ENCODE peak calls at places on chromosome 19, in five cellular contexts. One of them, this sample, is unnamed.

GRCh38 chr19:31127132-31127967 is 221.9 kb downstream of the TSHZ3 start:
- DNase-seq in heart left ventricle: no peak
- DNase-seq in endothelial cell: no peak
- DNase-seq in AG09319: peak; percentile 68
- DNase-seq in mesothelial cell of epicardium: no peak
- DNase-seq in this sample: no peak

GRCh38 chr19:16025108-16026101 is 50.9 kb upstream of the TPM4 start:
- DNase-seq in heart left ventricle: no peak
- DNase-seq in endothelial cell: peak; percentile 15
- DNase-seq in AG09319: peak; percentile 19
- DNase-seq in mesothelial cell of epicardium: no peak
- DNase-seq in this sample: peak; percentile 55

GRCh38 chr19:29326351-29326750 is 113.4 kb upstream of the UQCRFS1 start:
- DNase-seq in heart left ventricle: no peak
- DNase-seq in endothelial cell: no peak
- DNase-seq in AG09319: no peak
- DNase-seq in mesothelial cell of epicardium: no peak
- DNase-seq in this sample: no peak

GRCh38 chr19:48681127-48681470 is 8.3 kb upstream of the NTN5 start:
- DNase-seq in heart left ventricle: no peak
- DNase-seq in endothelial cell: no peak
- DNase-seq in AG09319: no peak
- DNase-seq in mesothelial cell of epicardium: no peak
- DNase-seq in this sample: peak; percentile 64

GRCh38 chr19:35868172-35868822 is at the start of gene APLP1:
- DNase-seq in heart left ventricle: peak; percentile 74
- DNase-seq in endothelial cell: peak; percentile 65
- DNase-seq in AG09319: no peak
- DNase-seq in mesothelial cell of epicardium: peak; percentile 74
- DNase-seq in this sample: peak; percentile 83

GRCh38 chr19:4051175-4052101 is 15.3 kb downstream of the ZBTB7A start:
- DNase-seq in heart left ventricle: no peak
- DNase-seq in endothelial cell: no peak
- DNase-seq in AG09319: no peak
- DNase-seq in mesothelial cell of epicardium: no peak
- DNase-seq in this sample: no peak

GRCh38 chr19:30752876-30753275 is 380.7 kb downstream of the ZNF536 start:
- DNase-seq in heart left ventricle: no peak
- DNase-seq in endothelial cell: no peak
- DNase-seq in AG09319: no peak
- DNase-seq in mesothelial cell of epicardium: no peak
- DNase-seq in this sample: no peak

GRCh38 chr19:4694211-4694987 is 24.3 kb upstream of the MYDGF start:
- DNase-seq in heart left ventricle: peak; percentile 73
- DNase-seq in endothelial cell: no peak
- DNase-seq in AG09319: peak; percentile 39
- DNase-seq in mesothelial cell of epicardium: no peak
- DNase-seq in this sample: no peak

GRCh38 chr19:31438401-31439269 is 89.4 kb upstream of the TSHZ3 start:
- DNase-seq in heart left ventricle: no peak
- DNase-seq in endothelial cell: no peak
- DNase-seq in AG09319: no peak
- DNase-seq in mesothelial cell of epicardium: no peak
- DNase-seq in this sample: no peak

GRCh38 chr19:11264452-11265176 is 2.3 kb upstream of the DOCK6 start:
- DNase-seq in heart left ventricle: peak; percentile 70
- DNase-seq in endothelial cell: peak; percentile 62
- DNase-seq in AG09319: no peak
- DNase-seq in mesothelial cell of epicardium: no peak
- DNase-seq in this sample: peak; percentile 61

GRCh38 chr19:51688665-51689571 is 4.2 kb upstream of the SPACA6 start:
- DNase-seq in heart left ventricle: peak; percentile 96
- DNase-seq in endothelial cell: peak; percentile 79
- DNase-seq in AG09319: peak; percentile 97
- DNase-seq in mesothelial cell of epicardium: peak; percentile 96
- DNase-seq in this sample: no peak

GRCh38 chr19:55693336-55693974 is 18.4 kb downstream of the EPN1 start:
- DNase-seq in heart left ventricle: peak; percentile 3
- DNase-seq in endothelial cell: no peak
- DNase-seq in AG09319: no peak
- DNase-seq in mesothelial cell of epicardium: no peak
- DNase-seq in this sample: peak; percentile 40

GRCh38 chr19:28426902-28427232 is 786.1 kb downstream of the UQCRFS1 start:
- DNase-seq in heart left ventricle: no peak
- DNase-seq in endothelial cell: no peak
- DNase-seq in AG09319: no peak
- DNase-seq in mesothelial cell of epicardium: no peak
- DNase-seq in this sample: no peak

GRCh38 chr19:55601127-55601526 is 1.0 kb downstream of the ZNF524 start:
- DNase-seq in heart left ventricle: no peak
- DNase-seq in endothelial cell: no peak
- DNase-seq in AG09319: no peak
- DNase-seq in mesothelial cell of epicardium: no peak
- DNase-seq in this sample: no peak

GRCh38 chr19:15850385-15850784 is 34.9 kb upstream of the OR10H1 start:
- DNase-seq in heart left ventricle: no peak
- DNase-seq in endothelial cell: no peak
- DNase-seq in AG09319: no peak
- DNase-seq in mesothelial cell of epicardium: no peak
- DNase-seq in this sample: no peak

GRCh38 chr19:35013047-35013819 is 13.1 kb downstream of the GRAMD1A start:
- DNase-seq in heart left ventricle: peak; percentile 78
- DNase-seq in endothelial cell: peak; percentile 80
- DNase-seq in AG09319: no peak
- DNase-seq in mesothelial cell of epicardium: peak; percentile 90
- DNase-seq in this sample: peak; percentile 92

GRCh38 chr19:57406516-57407123 is 4.3 kb upstream of the ZNF17 start:
- DNase-seq in heart left ventricle: peak; percentile 68
- DNase-seq in endothelial cell: peak; percentile 81
- DNase-seq in AG09319: no peak
- DNase-seq in mesothelial cell of epicardium: peak; percentile 70
- DNase-seq in this sample: peak; percentile 79

GRCh38 chr19:58044391-58044790 is 10.6 kb downstream of the ZSCAN1 start:
- DNase-seq in heart left ventricle: no peak
- DNase-seq in endothelial cell: no peak
- DNase-seq in AG09319: no peak
- DNase-seq in mesothelial cell of epicardium: no peak
- DNase-seq in this sample: no peak

GRCh38 chr19:35958660-35959039 is 22.5 kb downstream of the LRFN3 start:
- DNase-seq in heart left ventricle: peak; percentile 15
- DNase-seq in endothelial cell: no peak
- DNase-seq in AG09319: no peak
- DNase-seq in mesothelial cell of epicardium: no peak
- DNase-seq in this sample: no peak

GRCh38 chr19:11130824-11131455 is 24.6 kb downstream of the SPC24 start:
- DNase-seq in heart left ventricle: peak; percentile 83
- DNase-seq in endothelial cell: peak; percentile 86
- DNase-seq in AG09319: no peak
- DNase-seq in mesothelial cell of epicardium: peak; percentile 76
- DNase-seq in this sample: peak; percentile 88

GRCh38 chr19:13117772-13118423 is at the start of gene NACC1:
- DNase-seq in heart left ventricle: peak; percentile 93
- DNase-seq in endothelial cell: peak; percentile 94
- DNase-seq in AG09319: peak; percentile 57
- DNase-seq in mesothelial cell of epicardium: peak; percentile 89
- DNase-seq in this sample: peak; percentile 99

GRCh38 chr19:15448778-15449619 is 757 bp downstream of the WIZ start:
- DNase-seq in heart left ventricle: no peak
- DNase-seq in endothelial cell: no peak
- DNase-seq in AG09319: no peak
- DNase-seq in mesothelial cell of epicardium: no peak
- DNase-seq in this sample: peak; percentile 69

GRCh38 chr19:42850981-42851717 is 28.4 kb downstream of the PSG1 start:
- DNase-seq in heart left ventricle: peak; percentile 59
- DNase-seq in endothelial cell: no peak
- DNase-seq in AG09319: peak; percentile 90
- DNase-seq in mesothelial cell of epicardium: no peak
- DNase-seq in this sample: no peak

GRCh38 chr19:6718741-6719539 is 1.5 kb downstream of the C3 start:
- DNase-seq in heart left ventricle: no peak
- DNase-seq in endothelial cell: no peak
- DNase-seq in AG09319: no peak
- DNase-seq in mesothelial cell of epicardium: no peak
- DNase-seq in this sample: peak; percentile 71

GRCh38 chr19:3670796-3671679 is 29.2 kb downstream of the PIP5K1C start:
- DNase-seq in heart left ventricle: peak; percentile 90
- DNase-seq in endothelial cell: no peak
- DNase-seq in AG09319: peak; percentile 34
- DNase-seq in mesothelial cell of epicardium: no peak
- DNase-seq in this sample: peak; percentile 92

GRCh38 chr19:32437096-32437495 is 31.5 kb downstream of the DPY19L3 start:
- DNase-seq in heart left ventricle: no peak
- DNase-seq in endothelial cell: no peak
- DNase-seq in AG09319: no peak
- DNase-seq in mesothelial cell of epicardium: no peak
- DNase-seq in this sample: no peak

GRCh38 chr19:13099073-13099999 is 3.3 kb downstream of the LYL1 start:
- DNase-seq in heart left ventricle: peak; percentile 89
- DNase-seq in endothelial cell: peak; percentile 61
- DNase-seq in AG09319: no peak
- DNase-seq in mesothelial cell of epicardium: no peak
- DNase-seq in this sample: peak; percentile 86

GRCh38 chr19:16208847-16209246 is 11.1 kb downstream of the AP1M1 start:
- DNase-seq in heart left ventricle: no peak
- DNase-seq in endothelial cell: no peak
- DNase-seq in AG09319: no peak
- DNase-seq in mesothelial cell of epicardium: no peak
- DNase-seq in this sample: no peak

GRCh38 chr19:45306522-45307027 is 16.1 kb downstream of the CKM start:
- DNase-seq in heart left ventricle: no peak
- DNase-seq in endothelial cell: no peak
- DNase-seq in AG09319: no peak
- DNase-seq in mesothelial cell of epicardium: peak; percentile 51
- DNase-seq in this sample: no peak

GRCh38 chr19:28486934-28487333 is 726.0 kb downstream of the UQCRFS1 start:
- DNase-seq in heart left ventricle: no peak
- DNase-seq in endothelial cell: no peak
- DNase-seq in AG09319: no peak
- DNase-seq in mesothelial cell of epicardium: no peak
- DNase-seq in this sample: no peak

GRCh38 chr19:35459414-35460082 is 11.5 kb downstream of the FFAR2 start:
- DNase-seq in heart left ventricle: peak; percentile 71
- DNase-seq in endothelial cell: no peak
- DNase-seq in AG09319: no peak
- DNase-seq in mesothelial cell of epicardium: no peak
- DNase-seq in this sample: no peak

GRCh38 chr19:34367424-34367957 is 2.5 kb downstream of the GPI start:
- DNase-seq in heart left ventricle: no peak
- DNase-seq in endothelial cell: no peak
- DNase-seq in AG09319: no peak
- DNase-seq in mesothelial cell of epicardium: no peak
- DNase-seq in this sample: no peak

GRCh38 chr19:34171539-34171876 is 796 bp upstream of the LSM14A start:
- DNase-seq in heart left ventricle: no peak
- DNase-seq in endothelial cell: no peak
- DNase-seq in AG09319: no peak
- DNase-seq in mesothelial cell of epicardium: no peak
- DNase-seq in this sample: peak; percentile 70

GRCh38 chr19:41263850-41264580 is at the start of gene HNRNPUL1:
- DNase-seq in heart left ventricle: peak; percentile 99
- DNase-seq in endothelial cell: peak; percentile 99
- DNase-seq in AG09319: peak; percentile 100
- DNase-seq in mesothelial cell of epicardium: peak; percentile 100
- DNase-seq in this sample: peak; percentile 99
- TF ChIP-seq CTCF in heart left ventricle: no peak
- TF ChIP-seq CTCF in endothelial cell: no peak
- TF ChIP-seq CTCF in AG09319: peak; percentile 28
- TF ChIP-seq CTCF in mesothelial cell of epicardium: peak; percentile 41
- TF ChIP-seq CTCF in this sample: peak; percentile 24

GRCh38 chr19:7737215-7737614 is 5.3 kb upstream of the CLEC4G start:
- DNase-seq in heart left ventricle: no peak
- DNase-seq in endothelial cell: no peak
- DNase-seq in AG09319: no peak
- DNase-seq in mesothelial cell of epicardium: no peak
- DNase-seq in this sample: no peak
- TF ChIP-seq CTCF in heart left ventricle: no peak
- TF ChIP-seq CTCF in endothelial cell: no peak
- TF ChIP-seq CTCF in AG09319: no peak
- TF ChIP-seq CTCF in mesothelial cell of epicardium: no peak
- TF ChIP-seq CTCF in this sample: no peak

DNA sequence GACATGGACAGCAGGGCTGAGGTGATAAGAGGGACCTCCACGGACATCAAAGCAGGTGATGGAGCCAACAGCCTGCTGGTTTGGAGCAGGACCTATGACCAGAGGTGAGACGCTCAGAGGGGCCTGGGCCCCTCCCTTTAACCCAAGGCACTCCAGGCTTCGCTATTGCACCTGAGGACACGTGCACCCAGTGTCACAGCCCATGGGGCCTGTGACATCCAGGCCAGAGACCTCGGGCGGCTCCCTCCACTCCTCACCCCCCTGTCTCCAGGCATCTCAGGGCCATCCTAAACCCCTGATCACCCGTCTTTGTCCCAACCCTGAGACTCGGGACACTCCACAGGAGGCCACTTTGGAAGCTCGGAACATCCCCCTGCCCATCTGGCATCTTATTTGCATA is 12.9 kb downstream of the ADGRE5 start:
- DNase-seq in heart left ventricle: no peak
- DNase-seq in endothelial cell: no peak
- DNase-seq in AG09319: no peak
- DNase-seq in mesothelial cell of epicardium: no peak
- DNase-seq in this sample: no peak
- TF ChIP-seq CTCF in heart left ventricle: no peak
- TF ChIP-seq CTCF in endothelial cell: no peak
- TF ChIP-seq CTCF in AG09319: no peak
- TF ChIP-seq CTCF in mesothelial cell of epicardium: no peak
- TF ChIP-seq CTCF in this sample: no peak

GRCh38 chr19:47226426-47227346 is 4.3 kb downstream of the BBC3 start:
- DNase-seq in heart left ventricle: peak; percentile 94
- DNase-seq in endothelial cell: peak; percentile 53
- DNase-seq in AG09319: peak; percentile 67
- DNase-seq in mesothelial cell of epicardium: no peak
- DNase-seq in this sample: peak; percentile 78

GRCh38 chr19:47228168-47228936 is 2.6 kb downstream of the BBC3 start:
- DNase-seq in heart left ventricle: peak; percentile 55
- DNase-seq in endothelial cell: no peak
- DNase-seq in AG09319: no peak
- DNase-seq in mesothelial cell of epicardium: peak; percentile 50
- DNase-seq in this sample: peak; percentile 62

GRCh38 chr19:47227347-47228167 is 3.4 kb downstream of the BBC3 start:
- DNase-seq in heart left ventricle: peak; percentile 96
- DNase-seq in endothelial cell: peak; percentile 86
- DNase-seq in AG09319: peak; percentile 93
- DNase-seq in mesothelial cell of epicardium: peak; percentile 67
- DNase-seq in this sample: peak; percentile 86

GRCh38 chr19:47228937-47229673 is 1.9 kb downstream of the BBC3 start:
- DNase-seq in heart left ventricle: no peak
- DNase-seq in endothelial cell: no peak
- DNase-seq in AG09319: no peak
- DNase-seq in mesothelial cell of epicardium: no peak
- DNase-seq in this sample: no peak

GRCh38 chr19:47225746-47226425 is 5.1 kb downstream of the BBC3 start:
- DNase-seq in heart left ventricle: peak; percentile 89
- DNase-seq in endothelial cell: peak; percentile 89
- DNase-seq in AG09319: peak; percentile 78
- DNase-seq in mesothelial cell of epicardium: peak; percentile 92
- DNase-seq in this sample: peak; percentile 97
- TF ChIP-seq CTCF in heart left ventricle: no peak
- TF ChIP-seq CTCF in endothelial cell: peak; percentile 48
- TF ChIP-seq CTCF in AG09319: peak; percentile 1
- TF ChIP-seq CTCF in mesothelial cell of epicardium: peak; percentile 28
- TF ChIP-seq CTCF in this sample: no peak

GRCh38 chr19:18634612-18635290 is 2.1 kb upstream of the KLHL26 start:
- DNase-seq in heart left ventricle: no peak
- DNase-seq in endothelial cell: no peak
- DNase-seq in AG09319: no peak
- DNase-seq in mesothelial cell of epicardium: no peak
- DNase-seq in this sample: no peak
- TF ChIP-seq CTCF in heart left ventricle: no peak
- TF ChIP-seq CTCF in endothelial cell: no peak
- TF ChIP-seq CTCF in AG09319: no peak
- TF ChIP-seq CTCF in mesothelial cell of epicardium: no peak
- TF ChIP-seq CTCF in this sample: no peak